ENCODE peak calls at places on chromosomes 4 and X, in nine cellular contexts. F is heart right ventricle; J is brain microvascular endothelial cell; L is GM23338; U is ovary; K is WERI-Rb-1; W is CD8-positive, alpha-beta T cell; P is uterus; I is H9. V is an unnamed sample.
A peak's percentile ranks its signal among the peaks of the same experiment; 100 is the strongest.

GRCh38 chr4:153401501-153401900 is 57.0 kb downstream of the MND1 start:
- DNase-seq in F (no peak), I (no peak), J (no peak), W (no peak), U (no peak), P (no peak), L (no peak), K (no peak), V (no peak)

GRCh38 chr4:94595880-94596483 is 144.2 kb downstream of the PDLIM5 start:
- DNase-seq in P (no peak), W (no peak), F (no peak), U (no peak), L (peak; percentile 65), K (no peak), I (no peak), J (no peak), V (peak; percentile 36)

GRCh38 chr4:166506051-166506450 is 633.0 kb downstream of the TLL1 start:
- DNase-seq in J (no peak), W (no peak), F (no peak), K (no peak), U (no peak), I (no peak), L (no peak), P (no peak), V (no peak)

GRCh38 chr4:183987529-183987946 is 82.4 kb downstream of the STOX2 start:
- DNase-seq in L (peak; percentile 39), K (no peak), J (peak; percentile 88), I (peak; percentile 65), U (peak; percentile 77), P (peak; percentile 64), W (no peak), F (peak; percentile 78), V (peak; percentile 65)

GRCh38 chr4:56742080-56742871 is 61.2 kb upstream of the HOPX start:
- DNase-seq in P (no peak), F (no peak), W (no peak), K (no peak), J (peak; percentile 52), L (no peak), I (no peak), U (no peak), V (no peak)

GRCh38 chrX:66677430-66677829 is 38.6 kb upstream of the EDA2R start:
- DNase-seq in L (no peak), I (no peak), P (no peak), J (peak; percentile 55), F (no peak), K (no peak), U (no peak), W (no peak), V (no peak)

GRCh38 chr4:26039950-26040349 is 125.9 kb downstream of the SMIM20 start:
- DNase-seq in W (no peak), J (no peak), I (no peak), F (no peak), U (no peak), P (no peak), L (no peak), K (no peak), V (no peak)

GRCh38 chr4:153346031-153346430 is 1.5 kb downstream of the MND1 start:
- DNase-seq in I (no peak), W (no peak), K (no peak), F (no peak), P (no peak), U (no peak), J (no peak), L (no peak), V (no peak)

GRCh38 chr4:95095352-95095974 is 337.7 kb downstream of the BMPR1B start:
- DNase-seq in K (peak; percentile 20), I (no peak), F (no peak), W (no peak), U (no peak), J (peak; percentile 13), L (peak; percentile 44), P (no peak), V (peak; percentile 47)

GRCh38 chrX:122094611-122095010 is 1047.2 kb downstream of the GLUD2 start:
- DNase-seq in P (no peak), J (peak; percentile 20), K (no peak), L (no peak), U (no peak), W (no peak), F (no peak), I (no peak), V (no peak)

GRCh38 chr4:80220711-80221110 is 23.4 kb downstream of the PRDM8 start:
- DNase-seq in U (no peak), L (no peak), F (no peak), P (no peak), J (no peak), K (no peak), I (no peak), W (no peak), V (no peak)

GRCh38 chrX:24899391-24899790 is 116.4 kb downstream of the ARX start:
- DNase-seq in I (no peak), W (no peak), J (no peak), F (no peak), L (no peak), U (no peak), P (no peak), K (no peak), V (no peak)

GRCh38 chrX:129360175-129360574 is 163.1 kb downstream of the SMARCA1 start:
- DNase-seq in U (no peak), I (peak; percentile 52), P (peak; percentile 15), L (peak; percentile 74), K (peak; percentile 51), J (peak; percentile 53), W (peak; percentile 24), F (no peak), V (peak; percentile 61)

GRCh38 chr4:8402640-8403039 is 37.9 kb downstream of the ACOX3 start:
- DNase-seq in J (no peak), P (peak; percentile 41), F (peak; percentile 56), L (no peak), K (no peak), I (no peak), U (no peak), W (no peak), V (no peak)

GRCh38 chr4:22170353-22170752 is 221.8 kb upstream of the KCNIP4 start:
- DNase-seq in W (no peak), I (no peak), J (peak; percentile 63), P (no peak), K (no peak), L (no peak), F (no peak), U (no peak), V (peak; percentile 51)

GRCh38 chr4:150381671-150382427 is 200.1 kb upstream of the MAB21L2 start:
- DNase-seq in U (no peak), J (peak; percentile 46), K (no peak), P (no peak), W (no peak), L (peak; percentile 19), F (no peak), I (no peak), V (peak; percentile 22)

GRCh38 chr4:150384249-150384648 is 197.7 kb upstream of the MAB21L2 start:
- DNase-seq in L (peak; percentile 15), U (no peak), W (no peak), P (no peak), J (no peak), I (no peak), K (no peak), F (no peak), V (no peak)

GRCh38 chr4:150387983-150388382 is 194.0 kb upstream of the MAB21L2 start:
- DNase-seq in F (no peak), U (no peak), W (no peak), P (no peak), I (no peak), K (no peak), L (no peak), J (no peak), V (no peak)

GRCh38 chr4:150389896-150390530 is 191.9 kb upstream of the MAB21L2 start:
- DNase-seq in L (no peak), U (no peak), I (no peak), F (no peak), K (no peak), J (no peak), P (no peak), W (no peak), V (no peak)

DNA sequence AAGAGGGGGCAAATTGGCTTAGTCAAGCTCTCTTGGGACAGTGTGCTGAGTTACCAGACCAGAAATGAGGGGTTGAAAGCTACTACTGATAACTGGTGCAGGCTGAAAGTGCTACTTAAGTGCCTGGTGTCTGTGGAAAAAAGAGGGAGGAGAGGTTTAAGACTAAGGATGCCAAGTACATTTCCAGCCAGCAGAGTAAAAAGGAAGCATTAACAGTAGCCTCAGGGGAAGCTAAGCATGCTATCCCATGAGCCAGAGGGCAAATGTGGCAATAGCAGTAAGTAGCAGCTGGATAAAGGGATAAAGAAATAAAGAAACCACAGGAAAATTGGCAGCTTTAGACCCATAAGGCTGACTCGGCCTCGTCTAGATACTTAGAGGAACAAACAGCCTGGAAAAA is 196.3 kb upstream of the MAB21L2 start:
- DNase-seq in P (no peak), W (no peak), U (no peak), I (no peak), K (peak; percentile 16), J (peak; percentile 77), F (no peak), L (peak; percentile 40), V (peak; percentile 98)
- H3K27ac ChIP-seq in P (no peak overlapping the region), W (no peak overlapping the region), U (no peak overlapping the region), I (no peak overlapping the region), K (no peak overlapping the region), J (no peak overlapping the region), F (no peak overlapping the region), L (peak overlapping the region; percentile 29), V (no peak overlapping the region)

DNA sequence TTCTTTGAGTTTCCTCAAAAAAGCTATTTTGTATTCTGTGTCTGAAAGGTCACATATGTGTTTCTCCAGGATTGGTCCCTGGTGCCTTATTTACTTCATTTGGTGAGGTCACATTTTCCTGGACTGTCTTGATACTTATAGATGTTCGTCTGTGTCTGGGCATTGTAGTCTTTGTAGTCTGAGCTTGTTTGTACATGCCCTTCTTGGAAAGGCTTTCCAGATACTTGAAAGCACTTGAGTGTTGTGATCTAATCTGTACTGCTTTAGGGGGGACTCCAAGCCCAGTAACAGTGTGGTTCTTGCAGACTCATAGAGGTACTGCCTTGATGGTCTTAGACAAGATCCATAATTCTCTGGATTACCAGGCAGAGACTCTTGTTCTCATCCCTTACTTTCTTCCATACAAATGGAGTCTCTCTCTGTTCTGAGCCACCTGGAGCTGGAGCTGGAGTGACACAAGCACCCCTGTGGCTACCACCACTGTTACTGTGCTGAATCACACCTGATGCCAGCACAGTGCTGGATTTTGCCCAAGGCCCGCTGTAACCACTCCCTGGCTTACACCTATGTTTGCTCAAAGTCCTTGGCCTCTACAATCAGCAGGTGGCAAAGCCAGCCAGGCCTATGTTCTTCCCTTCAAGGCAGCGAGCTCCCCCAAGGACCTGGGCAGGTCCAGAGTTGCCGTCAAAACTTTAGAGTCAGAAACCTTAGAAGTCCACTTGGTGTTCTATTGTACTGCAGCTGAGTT is 72.3 kb upstream of the EFHC2 start:
- DNase-seq in P (no peak), I (no peak), W (no peak), F (no peak), U (no peak), L (no peak), J (no peak), K (no peak), V (no peak)
- H3K27ac ChIP-seq in P (no peak overlapping the region), I (no peak overlapping the region), W (no peak overlapping the region), F (no peak overlapping the region), U (no peak overlapping the region), L (no peak overlapping the region), J (no peak overlapping the region), K (no peak overlapping the region), V (no peak overlapping the region)

GRCh38 chrX:154304901-154305300 is 9.3 kb downstream of the TKTL1 start:
- DNase-seq in L (no peak), W (no peak), J (no peak), U (no peak), P (no peak), F (no peak), K (no peak), I (no peak), V (no peak)
- H3K27ac ChIP-seq in L (no peak overlapping the region), W (no peak overlapping the region), J (no peak overlapping the region), U (no peak overlapping the region), P (no peak overlapping the region), F (no peak overlapping the region), K (no peak overlapping the region), I (no peak overlapping the region), V (no peak overlapping the region)

GRCh38 chr4:76897522-76898384 is at the start of gene SOWAHB:
- DNase-seq in P (no peak), U (peak; percentile 36), L (peak; percentile 85), I (peak; percentile 86), J (no peak), W (peak; percentile 41), F (no peak), K (peak; percentile 33), V (no peak)
- H3K27ac ChIP-seq in P (no peak within 1 kb of the TSS), U (no peak within 1 kb of the TSS), L (no peak within 1 kb of the TSS), I (no peak within 1 kb of the TSS), J (no peak within 1 kb of the TSS), W (no peak within 1 kb of the TSS), F (no peak within 1 kb of the TSS), K (no peak within 1 kb of the TSS), V (no peak within 1 kb of the TSS)